ENCODE peak calls at places on chromosomes 3 and 15, in ten cellular contexts. One of them, this sample, is unnamed.

GRCh38 chr3:63763156-63763555 is 55.9 kb upstream of the C3orf49 start:
- DNase-seq in adrenal gland: no peak
- DNase-seq in tibial nerve: no peak
- DNase-seq in A549: no peak
- DNase-seq in endothelial cell of umbilical vein: no peak
- DNase-seq in sigmoid colon: no peak
- DNase-seq in transverse colon: no peak
- DNase-seq in body of pancreas: no peak
- DNase-seq in prostate gland: no peak
- DNase-seq in upper lobe of left lung: no peak
- DNase-seq in this sample: no peak

GRCh38 chr3:194872669-194872977 is 186.9 kb downstream of the FAM43A start:
- DNase-seq in adrenal gland: no peak
- DNase-seq in tibial nerve: no peak
- DNase-seq in A549: peak; percentile 16
- DNase-seq in endothelial cell of umbilical vein: peak; percentile 6
- DNase-seq in sigmoid colon: no peak
- DNase-seq in transverse colon: no peak
- DNase-seq in body of pancreas: no peak
- DNase-seq in prostate gland: no peak
- DNase-seq in upper lobe of left lung: no peak
- DNase-seq in this sample: no peak

GRCh38 chr15:34709866-34710265 is 44.9 kb downstream of the GJD2 start:
- DNase-seq in adrenal gland: no peak
- DNase-seq in tibial nerve: no peak
- DNase-seq in A549: peak; percentile 46
- DNase-seq in endothelial cell of umbilical vein: no peak
- DNase-seq in sigmoid colon: no peak
- DNase-seq in transverse colon: no peak
- DNase-seq in body of pancreas: no peak
- DNase-seq in prostate gland: no peak
- DNase-seq in upper lobe of left lung: no peak
- DNase-seq in this sample: no peak

GRCh38 chr3:122725106-122725505 is 44.5 kb downstream of the PARP14 start:
- DNase-seq in adrenal gland: no peak
- DNase-seq in tibial nerve: no peak
- DNase-seq in A549: no peak
- DNase-seq in endothelial cell of umbilical vein: no peak
- DNase-seq in sigmoid colon: no peak
- DNase-seq in transverse colon: no peak
- DNase-seq in body of pancreas: no peak
- DNase-seq in prostate gland: no peak
- DNase-seq in upper lobe of left lung: peak; percentile 58
- DNase-seq in this sample: no peak

GRCh38 chr3:38582941-38583645 is 66.4 kb downstream of the SCN5A start:
- DNase-seq in adrenal gland: peak; percentile 3
- DNase-seq in tibial nerve: no peak
- DNase-seq in A549: no peak
- DNase-seq in endothelial cell of umbilical vein: no peak
- DNase-seq in sigmoid colon: no peak
- DNase-seq in transverse colon: peak; percentile 4
- DNase-seq in body of pancreas: no peak
- DNase-seq in prostate gland: no peak
- DNase-seq in upper lobe of left lung: peak; percentile 38
- DNase-seq in this sample: peak; percentile 60

GRCh38 chr3:139561959-139562676 is 22.6 kb upstream of the RBP1 start:
- DNase-seq in adrenal gland: peak; percentile 52
- DNase-seq in tibial nerve: no peak
- DNase-seq in A549: peak; percentile 29
- DNase-seq in endothelial cell of umbilical vein: peak; percentile 37
- DNase-seq in sigmoid colon: no peak
- DNase-seq in transverse colon: peak; percentile 27
- DNase-seq in body of pancreas: peak; percentile 73
- DNase-seq in prostate gland: no peak
- DNase-seq in upper lobe of left lung: no peak
- DNase-seq in this sample: no peak

GRCh38 chr3:11385908-11386307 is 113.7 kb downstream of the ATG7 start:
- DNase-seq in adrenal gland: peak; percentile 25
- DNase-seq in tibial nerve: no peak
- DNase-seq in A549: peak; percentile 6
- DNase-seq in endothelial cell of umbilical vein: peak; percentile 92
- DNase-seq in sigmoid colon: no peak
- DNase-seq in transverse colon: no peak
- DNase-seq in body of pancreas: peak; percentile 11
- DNase-seq in prostate gland: no peak
- DNase-seq in upper lobe of left lung: no peak
- DNase-seq in this sample: no peak

GRCh38 chr3:168100777-168101492 is 5.2 kb upstream of the GOLIM4 start:
- DNase-seq in adrenal gland: no peak
- DNase-seq in tibial nerve: no peak
- DNase-seq in A549: no peak
- DNase-seq in endothelial cell of umbilical vein: no peak
- DNase-seq in sigmoid colon: no peak
- DNase-seq in transverse colon: no peak
- DNase-seq in body of pancreas: no peak
- DNase-seq in prostate gland: no peak
- DNase-seq in upper lobe of left lung: no peak
- DNase-seq in this sample: no peak

GRCh38 chr3:130093741-130094391 is 12.2 kb downstream of the ALG1L2 start:
- DNase-seq in adrenal gland: no peak
- DNase-seq in tibial nerve: no peak
- DNase-seq in A549: no peak
- DNase-seq in endothelial cell of umbilical vein: no peak
- DNase-seq in sigmoid colon: no peak
- DNase-seq in transverse colon: peak; percentile 57
- DNase-seq in body of pancreas: no peak
- DNase-seq in prostate gland: no peak
- DNase-seq in upper lobe of left lung: peak; percentile 77
- DNase-seq in this sample: no peak

GRCh38 chr3:194867270-194867983 is 181.7 kb downstream of the FAM43A start:
- DNase-seq in adrenal gland: peak; percentile 30
- DNase-seq in tibial nerve: no peak
- DNase-seq in A549: peak; percentile 7
- DNase-seq in endothelial cell of umbilical vein: peak; percentile 92
- DNase-seq in sigmoid colon: no peak
- DNase-seq in transverse colon: peak; percentile 68
- DNase-seq in body of pancreas: peak; percentile 41
- DNase-seq in prostate gland: peak; percentile 67
- DNase-seq in upper lobe of left lung: no peak
- DNase-seq in this sample: no peak

GRCh38 chr3:23620616-23621015 is 185.1 kb upstream of the UBE2E1 start:
- DNase-seq in adrenal gland: no peak
- DNase-seq in tibial nerve: no peak
- DNase-seq in A549: no peak
- DNase-seq in endothelial cell of umbilical vein: no peak
- DNase-seq in sigmoid colon: no peak
- DNase-seq in transverse colon: no peak
- DNase-seq in body of pancreas: no peak
- DNase-seq in prostate gland: no peak
- DNase-seq in upper lobe of left lung: no peak
- DNase-seq in this sample: no peak

GRCh38 chr3:177816667-177817208 is 619.5 kb upstream of the TBL1XR1 start:
- DNase-seq in adrenal gland: peak; percentile 38
- DNase-seq in tibial nerve: no peak
- DNase-seq in A549: peak; percentile 72
- DNase-seq in endothelial cell of umbilical vein: peak; percentile 62
- DNase-seq in sigmoid colon: no peak
- DNase-seq in transverse colon: no peak
- DNase-seq in body of pancreas: peak; percentile 10
- DNase-seq in prostate gland: peak; percentile 46
- DNase-seq in upper lobe of left lung: no peak
- DNase-seq in this sample: no peak

GRCh38 chr3:74009961-74010859 is 385.5 kb upstream of the PDZRN3 start:
- DNase-seq in adrenal gland: no peak
- DNase-seq in tibial nerve: no peak
- DNase-seq in A549: no peak
- DNase-seq in endothelial cell of umbilical vein: no peak
- DNase-seq in sigmoid colon: no peak
- DNase-seq in transverse colon: no peak
- DNase-seq in body of pancreas: no peak
- DNase-seq in prostate gland: no peak
- DNase-seq in upper lobe of left lung: no peak
- DNase-seq in this sample: no peak

GRCh38 chr3:55147856-55148720 is 220.2 kb upstream of the LRTM1 start:
- DNase-seq in adrenal gland: no peak
- DNase-seq in tibial nerve: no peak
- DNase-seq in A549: no peak
- DNase-seq in endothelial cell of umbilical vein: no peak
- DNase-seq in sigmoid colon: no peak
- DNase-seq in transverse colon: no peak
- DNase-seq in body of pancreas: no peak
- DNase-seq in prostate gland: no peak
- DNase-seq in upper lobe of left lung: no peak
- DNase-seq in this sample: no peak

GRCh38 chr15:48466825-48467224 is 135.6 kb downstream of the DUT start:
- DNase-seq in adrenal gland: no peak
- DNase-seq in tibial nerve: no peak
- DNase-seq in A549: no peak
- DNase-seq in endothelial cell of umbilical vein: no peak
- DNase-seq in sigmoid colon: no peak
- DNase-seq in transverse colon: no peak
- DNase-seq in body of pancreas: no peak
- DNase-seq in prostate gland: no peak
- DNase-seq in upper lobe of left lung: no peak
- DNase-seq in this sample: no peak

DNA sequence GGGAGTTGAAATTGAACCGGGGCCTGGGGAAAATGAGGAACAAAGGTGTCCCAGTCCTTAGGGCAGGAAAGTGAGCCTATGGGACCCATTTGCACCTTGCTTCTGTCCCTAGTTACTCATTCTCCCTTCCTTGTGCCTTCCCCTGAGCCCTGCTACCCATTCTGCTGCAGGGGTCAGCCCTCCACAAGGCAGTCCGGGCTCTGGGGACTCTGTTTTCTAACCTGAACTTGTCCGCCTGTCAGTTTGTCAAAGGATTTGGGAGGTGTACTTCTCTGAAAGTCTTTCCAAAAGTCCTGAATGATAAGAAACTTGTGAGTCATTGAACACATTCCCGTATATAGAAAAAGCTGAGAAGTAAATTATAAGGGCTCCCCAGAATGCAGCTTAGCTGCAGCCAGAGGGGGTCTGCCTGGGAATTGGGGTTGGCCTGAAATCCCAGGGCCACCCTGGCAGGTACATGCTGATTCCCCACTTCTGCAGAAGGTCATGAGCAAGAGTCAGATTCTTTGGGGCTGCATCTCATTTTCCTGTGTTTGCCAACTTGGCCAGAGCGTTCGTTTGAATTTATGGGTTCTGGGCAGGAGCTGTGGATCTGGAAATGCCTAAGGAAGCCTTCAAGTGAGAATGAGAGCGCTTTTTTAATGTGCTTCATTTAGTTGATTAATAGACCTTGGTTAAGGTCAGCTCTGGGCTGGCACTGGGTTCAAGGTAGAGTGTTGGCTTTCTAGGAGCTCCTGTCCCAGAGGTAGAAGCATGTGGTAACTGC is 2.9 kb downstream of the SLC6A6 start:
- DNase-seq in adrenal gland: peak; percentile 63
- DNase-seq in tibial nerve: no peak
- DNase-seq in A549: no peak
- DNase-seq in endothelial cell of umbilical vein: no peak
- DNase-seq in sigmoid colon: no peak
- DNase-seq in transverse colon: no peak
- DNase-seq in body of pancreas: no peak
- DNase-seq in prostate gland: no peak
- DNase-seq in upper lobe of left lung: no peak
- DNase-seq in this sample: no peak
- H3K4me3 ChIP-seq in adrenal gland: no peak overlapping the region
- H3K4me3 ChIP-seq in tibial nerve: no peak overlapping the region
- H3K4me3 ChIP-seq in A549: peak overlapping the region; percentile 75
- H3K4me3 ChIP-seq in endothelial cell of umbilical vein: no peak overlapping the region
- H3K4me3 ChIP-seq in sigmoid colon: no peak overlapping the region
- H3K4me3 ChIP-seq in transverse colon: no peak overlapping the region
- H3K4me3 ChIP-seq in body of pancreas: no peak overlapping the region
- H3K4me3 ChIP-seq in prostate gland: no peak overlapping the region
- H3K4me3 ChIP-seq in upper lobe of left lung: no peak overlapping the region
- H3K4me3 ChIP-seq in this sample: no peak overlapping the region

GRCh38 chr15:84818221-84819131 is 1.3 kb downstream of the ALPK3 start:
- DNase-seq in adrenal gland: peak; percentile 73
- DNase-seq in tibial nerve: no peak
- DNase-seq in A549: peak; percentile 43
- DNase-seq in endothelial cell of umbilical vein: peak; percentile 91
- DNase-seq in sigmoid colon: no peak
- DNase-seq in transverse colon: no peak
- DNase-seq in body of pancreas: peak; percentile 72
- DNase-seq in prostate gland: no peak
- DNase-seq in upper lobe of left lung: no peak
- DNase-seq in this sample: no peak
- TF ChIP-seq CTCF in adrenal gland: no peak
- TF ChIP-seq CTCF in tibial nerve: no peak
- TF ChIP-seq CTCF in A549: no peak
- TF ChIP-seq CTCF in endothelial cell of umbilical vein: peak; percentile 2
- TF ChIP-seq CTCF in sigmoid colon: no peak
- TF ChIP-seq CTCF in transverse colon: no peak
- TF ChIP-seq CTCF in body of pancreas: no peak
- TF ChIP-seq CTCF in prostate gland: no peak
- TF ChIP-seq CTCF in upper lobe of left lung: no peak
- TF ChIP-seq CTCF in this sample: no peak

DNA sequence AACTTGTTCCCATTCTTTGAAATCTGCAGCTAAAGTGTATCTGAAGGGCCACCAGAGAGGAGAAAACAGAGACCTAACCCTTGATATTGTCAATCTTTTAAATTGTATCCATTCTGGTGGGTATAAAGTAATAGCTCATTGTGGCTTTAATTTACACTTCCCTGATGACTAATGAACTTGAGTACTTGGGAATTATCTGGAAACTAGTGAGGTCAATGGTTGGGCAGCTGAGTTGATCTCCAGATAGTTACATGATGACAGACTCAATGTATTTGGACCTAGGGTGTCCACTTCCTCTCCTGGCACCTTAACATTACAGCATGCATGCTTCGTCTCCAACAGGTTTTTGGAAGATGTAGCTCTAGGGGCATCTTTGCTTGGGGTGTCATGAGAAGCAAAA is 195.2 kb downstream of the PDCD6IP start:
- DNase-seq in adrenal gland: no peak
- DNase-seq in tibial nerve: no peak
- DNase-seq in A549: no peak
- DNase-seq in endothelial cell of umbilical vein: no peak
- DNase-seq in sigmoid colon: no peak
- DNase-seq in transverse colon: no peak
- DNase-seq in body of pancreas: no peak
- DNase-seq in prostate gland: no peak
- DNase-seq in upper lobe of left lung: no peak
- DNase-seq in this sample: no peak
- TF ChIP-seq POLR2A in adrenal gland: no peak
- TF ChIP-seq POLR2A in tibial nerve: no peak
- TF ChIP-seq POLR2A in A549: no peak
- TF ChIP-seq POLR2A in endothelial cell of umbilical vein: no peak
- TF ChIP-seq POLR2A in sigmoid colon: no peak
- TF ChIP-seq POLR2A in transverse colon: no peak
- TF ChIP-seq POLR2A in body of pancreas: no peak
- TF ChIP-seq POLR2A in prostate gland: no peak
- TF ChIP-seq POLR2A in upper lobe of left lung: no peak
- TF ChIP-seq POLR2A in this sample: no peak

DNA sequence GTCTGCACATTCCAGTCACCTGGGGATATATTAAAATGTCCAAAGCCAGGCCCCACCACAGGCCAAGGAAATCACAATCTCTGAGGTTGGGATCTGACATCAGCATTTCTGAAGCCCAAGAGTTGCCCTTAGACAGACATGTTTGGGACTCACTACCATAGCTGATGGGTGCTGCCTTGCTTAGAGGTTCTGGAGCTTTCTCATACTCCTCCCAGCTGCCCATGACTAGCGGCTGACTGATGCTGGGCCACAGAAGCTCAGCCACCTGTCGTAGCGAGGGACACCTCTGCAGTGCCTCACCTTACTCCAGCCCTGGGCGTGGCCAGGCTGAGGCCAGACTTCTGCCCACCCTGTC is 58.8 kb upstream of the XCR1 start:
- DNase-seq in adrenal gland: no peak
- DNase-seq in tibial nerve: no peak
- DNase-seq in A549: no peak
- DNase-seq in endothelial cell of umbilical vein: no peak
- DNase-seq in sigmoid colon: no peak
- DNase-seq in transverse colon: no peak
- DNase-seq in body of pancreas: no peak
- DNase-seq in prostate gland: no peak
- DNase-seq in upper lobe of left lung: no peak
- DNase-seq in this sample: no peak
- H3K4me3 ChIP-seq in adrenal gland: no peak overlapping the region
- H3K4me3 ChIP-seq in tibial nerve: no peak overlapping the region
- H3K4me3 ChIP-seq in A549: no peak overlapping the region
- H3K4me3 ChIP-seq in endothelial cell of umbilical vein: no peak overlapping the region
- H3K4me3 ChIP-seq in sigmoid colon: no peak overlapping the region
- H3K4me3 ChIP-seq in transverse colon: no peak overlapping the region
- H3K4me3 ChIP-seq in body of pancreas: no peak overlapping the region
- H3K4me3 ChIP-seq in prostate gland: no peak overlapping the region
- H3K4me3 ChIP-seq in upper lobe of left lung: no peak overlapping the region
- H3K4me3 ChIP-seq in this sample: no peak overlapping the region

This sample was measured in lower leg skin.